ENCODE peak calls at places on chromosomes 13 and 19, in four cellular contexts. J is H1; T is stomach; Z is CD8-positive, alpha-beta T cell. W is an unnamed sample.
A peak's percentile ranks its signal among the peaks of the same experiment; 100 is the strongest.

GRCh38 chr13:25908390-25908789 is 143.4 kb downstream of the SHISA2 start:
- DNase-seq in T (no peak), J (no peak), Z (no peak), W (no peak)

GRCh38 chr13:86563308-86563707 is 764.1 kb upstream of the SLITRK6 start:
- DNase-seq in T (no peak), Z (no peak), J (no peak), W (no peak)

GRCh38 chr13:33213797-33214196 is 71.8 kb downstream of the STARD13 start:
- DNase-seq in T (peak; percentile 32), Z (no peak), J (no peak), W (peak; percentile 77)

GRCh38 chr19:10271543-10272086 is 695 bp downstream of the ICAM1 start:
- DNase-seq in J (no peak), T (no peak), Z (no peak), W (no peak)

GRCh38 chr19:8615022-8615421 is 4.5 kb upstream of the ADAMTS10 start:
- DNase-seq in J (no peak), T (no peak), Z (no peak), W (no peak)

GRCh38 chr13:33257786-33258185 is 27.8 kb downstream of the STARD13 start:
- DNase-seq in J (no peak), T (no peak), Z (no peak), W (peak; percentile 71)

GRCh38 chr19:54373781-54374266 is 9.1 kb upstream of the LAIR1 start:
- DNase-seq in Z (no peak), J (no peak), T (no peak), W (no peak)

GRCh38 chr13:114116734-114117133 is 15.7 kb downstream of the RASA3 start:
- DNase-seq in J (no peak), T (no peak), Z (no peak), W (no peak)

GRCh38 chr19:40416918-40417713 is 3.9 kb upstream of the PRX start:
- DNase-seq in T (peak; percentile 44), Z (no peak), J (no peak), W (peak; percentile 46)

GRCh38 chr13:110877737-110878136 is 37.1 kb downstream of the ANKRD10 start:
- DNase-seq in J (no peak), Z (no peak), T (no peak), W (no peak)

DNA sequence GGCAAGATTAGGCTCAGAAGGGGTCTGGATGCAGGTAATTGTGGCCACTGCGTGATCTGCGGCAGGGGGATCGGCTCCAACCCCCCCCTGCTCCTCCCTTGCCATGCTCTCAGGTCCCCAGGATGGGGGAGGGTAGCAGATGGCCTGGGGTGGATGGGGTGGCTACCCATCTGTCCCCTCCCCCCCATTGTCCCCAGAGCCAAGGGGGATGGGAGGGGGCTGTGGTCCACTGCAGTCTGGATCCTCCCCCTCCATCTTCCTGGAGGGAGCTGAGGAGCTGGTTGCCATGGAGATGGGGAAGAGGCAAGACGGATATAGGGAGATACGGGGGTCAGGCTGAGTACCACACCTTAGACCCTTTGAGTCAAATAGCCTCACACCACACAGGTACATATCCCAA is 1.6 kb upstream of the NOVA2 start:
- DNase-seq in T (no peak), Z (no peak), J (no peak), W (no peak)
- TF ChIP-seq CTCF in T (no peak), Z (no peak), J (no peak), W (no peak)

DNA sequence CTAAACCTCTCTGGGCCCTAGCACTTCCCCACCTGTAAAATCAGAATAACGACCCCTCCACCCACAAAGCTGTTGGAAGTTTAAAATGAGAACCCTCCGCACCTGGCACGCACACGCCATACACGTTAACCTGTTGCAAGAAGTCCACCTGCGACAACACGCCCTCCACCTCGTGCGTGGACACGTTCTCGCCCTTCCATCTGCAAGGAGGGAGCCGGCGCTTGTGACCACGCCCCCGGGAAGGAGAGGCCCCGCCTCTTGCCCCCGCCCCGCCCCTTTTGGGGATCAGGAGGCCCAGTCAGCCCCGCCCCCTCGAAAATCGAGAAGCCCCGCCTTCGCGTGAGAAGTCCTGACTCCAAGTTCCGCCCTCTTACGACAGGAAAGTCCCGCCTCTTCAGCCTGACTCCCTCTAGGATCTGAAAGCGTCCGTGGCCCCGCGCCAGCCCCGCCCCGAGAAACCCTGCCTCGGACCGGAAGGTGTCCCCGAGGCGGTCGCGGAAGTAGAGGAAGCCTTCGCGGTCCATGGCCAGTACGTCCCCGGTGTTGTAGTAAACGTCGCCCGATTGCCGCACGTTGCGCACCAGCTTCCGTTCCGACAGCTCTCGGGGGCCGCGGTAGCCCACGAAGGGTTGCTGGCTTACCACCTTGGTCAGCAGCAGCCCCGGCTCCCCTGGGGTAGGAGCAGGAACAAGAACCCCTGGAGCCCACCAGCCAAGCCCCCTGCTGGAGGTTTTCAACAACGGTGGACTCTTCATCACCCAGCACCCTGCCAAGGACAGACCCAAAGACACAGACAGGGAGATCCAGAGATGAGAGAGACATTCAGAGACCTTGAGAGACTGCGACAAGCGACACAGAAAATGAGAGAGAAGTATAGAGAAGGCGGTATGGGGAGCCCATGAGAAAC is 12.5 kb downstream of the SLC27A5 start:
- DNase-seq in J (peak; percentile 99), T (peak; percentile 99), Z (peak; percentile 89), W (peak; percentile 98)
- TF ChIP-seq CTCF in J (no peak), T (no peak), Z (no peak), W (peak; percentile 51)

GRCh38 chr19:38376576-38376975 is 2.2 kb downstream of the PSMD8 start:
- DNase-seq in J (no peak), Z (no peak), T (no peak), W (no peak)

GRCh38 chr19:38375098-38375493 is 725 bp downstream of the PSMD8 start:
- DNase-seq in J (no peak), Z (no peak), T (no peak), W (no peak)

GRCh38 chr19:38373907-38374331 is 452 bp upstream of the PSMD8 start:
- DNase-seq in J (no peak), Z (no peak), T (no peak), W (no peak)

GRCh38 chr19:38375748-38376147 is 1.4 kb downstream of the PSMD8 start:
- DNase-seq in J (no peak), Z (no peak), T (no peak), W (peak; percentile 53)

GRCh38 chr19:38374332-38375097 is at the start of gene PSMD8:
- DNase-seq in Z (peak; percentile 97), J (peak; percentile 96), T (peak; percentile 99), W (peak; percentile 98)
- TF ChIP-seq CTCF in Z (no peak), J (peak; percentile 25), T (no peak), W (peak; percentile 20)

GRCh38 chr13:62320129-62320724 is 904.6 kb upstream of the PCDH20 start:
- DNase-seq in J (no peak), T (no peak), Z (no peak), W (peak; percentile 26)
- TF ChIP-seq CTCF in J (peak; percentile 40), T (no peak), Z (no peak), W (peak; percentile 39)

GRCh38 chr19:5826531-5827341 is 12.8 kb downstream of the FUT6 start:
- DNase-seq in J (peak; percentile 74), Z (no peak), T (peak; percentile 78), W (peak; percentile 44)

GRCh38 chr19:5829567-5830315 is 9.8 kb downstream of the FUT6 start:
- DNase-seq in T (no peak), Z (no peak), J (no peak), W (no peak)

GRCh38 chr19:5827891-5828660 is 11.4 kb downstream of the FUT6 start:
- DNase-seq in T (peak; percentile 95), J (peak; percentile 97), Z (peak; percentile 84), W (peak; percentile 94)

GRCh38 chr19:5827342-5827890 is 12.1 kb downstream of the FUT6 start:
- DNase-seq in J (no peak), T (no peak), Z (no peak), W (no peak)

DNA sequence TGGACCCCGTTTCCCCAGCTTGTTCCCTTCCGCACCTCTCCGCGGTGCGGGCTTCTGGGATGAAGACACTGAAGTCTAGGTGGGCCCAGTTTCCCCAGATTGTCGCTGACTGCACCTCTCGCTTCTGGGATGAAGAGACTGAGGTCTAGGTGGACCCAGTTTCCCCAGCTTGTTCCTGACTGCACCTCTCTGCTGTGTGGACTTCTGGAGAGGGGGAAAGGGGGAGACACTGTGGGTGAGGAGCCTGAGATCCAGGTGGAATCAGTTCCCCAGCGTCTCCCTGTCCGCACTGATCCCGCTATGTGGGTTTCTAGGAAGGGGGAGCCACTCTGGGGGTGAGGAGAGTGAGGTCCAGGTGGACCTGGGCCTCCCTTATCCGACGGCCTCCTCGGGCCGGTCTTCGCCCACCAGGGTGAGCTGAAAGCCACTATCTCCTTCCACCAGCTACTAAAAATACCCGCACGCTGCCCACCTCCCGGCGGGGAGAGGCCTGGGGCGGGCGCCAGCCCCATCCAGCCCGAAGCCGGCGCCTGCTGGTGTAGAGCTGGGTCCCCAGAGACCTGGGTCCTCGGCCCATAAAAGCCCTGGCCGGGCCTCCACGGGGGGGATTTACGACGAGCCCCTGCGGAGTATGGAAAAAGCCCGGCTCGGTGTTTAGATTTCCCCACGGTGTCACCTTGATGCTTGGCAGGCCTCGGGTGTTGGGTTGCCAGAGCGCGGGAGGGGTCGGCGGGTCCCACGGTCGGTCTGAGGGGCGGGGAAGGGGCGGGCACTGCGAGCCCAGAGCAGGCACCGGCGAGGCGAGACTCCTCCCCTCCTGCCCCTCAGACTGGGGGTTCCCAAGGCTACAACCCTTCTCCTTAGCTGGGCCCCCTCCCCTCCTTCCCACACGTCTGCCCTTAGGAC is 10.6 kb downstream of the FUT6 start:
- DNase-seq in T (peak; percentile 55), Z (no peak), J (peak; percentile 70), W (peak; percentile 89)
- TF ChIP-seq CTCF in T (no peak), Z (no peak), J (no peak), W (no peak)

DNA sequence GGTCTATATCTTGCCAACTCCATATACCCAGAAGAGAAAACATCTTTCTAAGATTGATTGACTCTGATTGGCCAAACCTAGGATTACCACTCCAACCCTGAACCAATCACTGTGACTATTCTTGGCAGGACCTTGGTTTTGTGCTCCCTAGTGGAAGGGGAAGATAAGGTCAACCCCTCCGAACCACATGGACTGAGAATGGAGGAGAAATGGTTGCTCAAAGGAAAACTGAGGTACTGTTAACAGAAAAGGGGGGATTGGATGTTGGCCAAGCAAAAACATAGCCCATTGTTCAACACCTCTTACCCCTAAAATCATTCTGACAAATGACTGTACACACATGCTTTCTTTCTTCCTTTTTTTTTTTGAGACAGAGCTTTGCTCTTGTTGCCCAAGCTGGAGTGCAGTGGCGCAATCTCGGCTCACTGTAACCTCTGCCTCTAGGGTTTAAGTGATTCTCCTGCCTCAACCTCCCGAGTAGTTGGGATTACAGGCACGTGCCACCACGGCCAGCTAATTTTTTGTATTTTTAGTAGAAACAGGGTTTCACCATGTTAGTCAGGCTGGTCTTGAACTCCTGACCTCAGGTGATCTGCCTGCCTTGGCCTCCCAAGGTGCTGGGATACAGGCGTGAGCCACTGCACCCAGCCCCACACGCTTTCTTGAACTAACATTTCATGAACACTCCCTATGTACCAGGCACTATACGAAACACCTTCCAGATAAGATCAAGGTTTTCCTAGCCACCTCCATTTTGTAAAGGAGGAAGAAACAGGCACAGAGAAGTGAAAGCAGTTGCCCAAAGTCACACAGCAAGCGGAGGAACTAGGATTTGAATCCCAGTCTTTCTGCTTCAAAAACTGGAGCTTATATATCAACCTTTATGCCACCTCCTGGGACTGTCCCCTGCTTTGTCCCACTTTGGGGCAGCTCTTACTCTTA is 6.5 kb downstream of the MEIOSIN start:
- DNase-seq in Z (no peak), J (no peak), T (no peak), W (no peak)
- TF ChIP-seq CTCF in Z (no peak), J (no peak), T (no peak), W (no peak)

DNA sequence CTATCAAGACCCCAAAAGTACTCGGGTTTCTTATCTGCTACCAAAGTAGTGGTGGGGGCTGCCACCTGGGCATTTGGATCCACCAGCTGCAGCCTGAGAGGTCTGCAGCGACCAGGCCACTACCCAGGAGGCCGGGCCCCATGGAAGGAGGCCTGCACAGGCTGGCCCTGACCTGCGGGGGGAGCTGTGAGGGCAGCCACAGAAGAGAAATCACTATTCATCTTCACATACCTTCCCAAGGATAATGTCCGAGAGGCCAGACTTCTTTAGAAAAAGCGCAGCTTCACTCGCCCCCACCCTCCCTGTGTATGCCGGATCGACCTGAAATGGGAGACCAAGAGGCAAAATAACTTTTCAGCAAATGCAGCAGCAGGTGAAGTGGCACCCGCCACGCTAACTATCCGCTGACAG is 30.1 kb downstream of the EPS15L1 start:
- DNase-seq in Z (no peak), T (no peak), J (peak; percentile 78), W (peak; percentile 49)
- TF ChIP-seq CTCF in Z (peak; percentile 31), T (no peak), J (peak; percentile 89), W (peak; percentile 76)